ENCODE peak calls at places on chromosomes 13 and 19, in eight cellular contexts. N, L, U, S, J, D, X and A are unnamed samples. For H3K4me1, the result is how much of the 10 kb centered on the place peaks cover.

GRCh38 chr19:7930765-7931164 is 4.8 kb upstream of the CTXN1 start:
- DNase-seq in N (no peak), X (no peak), D (no peak), S (no peak), J (no peak), U (no peak), L (no peak), A (no peak)

GRCh38 chr13:33487575-33488243 is 202.2 kb upstream of the STARD13 start:
- DNase-seq in X (no peak), J (peak), N (peak), S (peak), U (no peak), D (peak), L (no peak), A (no peak)

GRCh38 chr13:48586591-48587103 is 53.8 kb upstream of the RCBTB2 start:
- DNase-seq in S (no peak), X (no peak), J (no peak), U (no peak), D (no peak), L (peak), N (no peak), A (no peak)

GRCh38 chr19:37114001-37114400 is 35.8 kb downstream of the ZNF420 start:
- DNase-seq in S (no peak), X (no peak), U (no peak), L (peak), D (no peak), N (peak), J (no peak), A (no peak)

GRCh38 chr19:3252650-3253049 is 28.2 kb downstream of the CELF5 start:
- DNase-seq in N (no peak), S (no peak), L (no peak), X (no peak), D (no peak), U (no peak), J (no peak), A (no peak)

GRCh38 chr19:50383307-50383851 is 768 bp upstream of the POLD1 start:
- DNase-seq in N (peak), J (no peak), S (no peak), U (no peak), L (no peak), D (no peak), X (no peak), A (no peak)

GRCh38 chr13:110305949-110306339 is 1.0 kb downstream of the COL4A1 start:
- DNase-seq in J (no peak), X (no peak), U (no peak), L (no peak), D (no peak), S (no peak), N (no peak), A (no peak)

GRCh38 chr13:109787135-109787954 is 962 bp upstream of the IRS2 start:
- DNase-seq in J (no peak), U (peak), S (no peak), L (peak), D (no peak), X (no peak), N (peak), A (no peak)

GRCh38 chr13:43316997-43317396 is 293.6 kb downstream of the DNAJC15 start:
- DNase-seq in J (no peak), D (no peak), S (no peak), N (peak), U (peak), L (no peak), X (no peak), A (no peak)

GRCh38 chr19:46634656-46635218 is 1.3 kb downstream of the GNG8 start:
- DNase-seq in L (no peak), J (no peak), D (no peak), X (no peak), S (no peak), U (no peak), N (peak), A (no peak)

GRCh38 chr19:2291185-2291751 is 9.3 kb upstream of the PEAK3 start:
- DNase-seq in S (no peak), N (peak), D (no peak), U (peak), L (no peak), J (no peak), X (no peak), A (no peak)

GRCh38 chr19:948842-949496 is 23.1 kb downstream of the ARID3A start:
- DNase-seq in S (no peak), N (no peak), J (no peak), U (no peak), L (peak), X (no peak), D (no peak), A (no peak)

GRCh38 chr13:103133551-103133950 is 67.3 kb upstream of the SLC10A2 start:
- DNase-seq in D (no peak), S (no peak), L (no peak), X (no peak), J (no peak), N (no peak), U (no peak), A (no peak)

GRCh38 chr13:112605531-112605990 is 17.6 kb upstream of the TUBGCP3 start:
- DNase-seq in J (no peak), L (no peak), N (peak), S (no peak), X (no peak), D (no peak), U (no peak), A (no peak)

GRCh38 chr13:100361504-100361903 is 227.1 kb downstream of the GGACT start:
- DNase-seq in U (no peak), X (no peak), L (no peak), D (no peak), N (no peak), S (no peak), J (no peak), A (no peak)

GRCh38 chr19:46571495-46571894 is 29.6 kb upstream of the CALM3 start:
- DNase-seq in N (peak), L (peak), U (peak), X (peak), J (peak), D (no peak), S (peak), A (no peak)

GRCh38 chr13:34847751-34848150 is 94.3 kb upstream of the NBEA start:
- DNase-seq in N (peak), U (no peak), J (no peak), S (no peak), X (no peak), L (no peak), D (no peak), A (no peak)

GRCh38 chr13:34545461-34545860 is 396.6 kb upstream of the NBEA start:
- DNase-seq in U (no peak), J (no peak), D (no peak), L (no peak), S (no peak), X (no peak), N (no peak), A (no peak)

GRCh38 chr13:102856603-102857002 is 10.8 kb downstream of the ERCC5 start:
- DNase-seq in N (no peak), D (no peak), J (no peak), U (no peak), S (no peak), X (no peak), L (no peak), A (no peak)

GRCh38 chr19:17751103-17751911 is at the start of gene FCHO1:
- DNase-seq in L (peak), J (no peak), U (no peak), N (no peak), X (no peak), S (peak), D (peak), A (no peak)

DNA sequence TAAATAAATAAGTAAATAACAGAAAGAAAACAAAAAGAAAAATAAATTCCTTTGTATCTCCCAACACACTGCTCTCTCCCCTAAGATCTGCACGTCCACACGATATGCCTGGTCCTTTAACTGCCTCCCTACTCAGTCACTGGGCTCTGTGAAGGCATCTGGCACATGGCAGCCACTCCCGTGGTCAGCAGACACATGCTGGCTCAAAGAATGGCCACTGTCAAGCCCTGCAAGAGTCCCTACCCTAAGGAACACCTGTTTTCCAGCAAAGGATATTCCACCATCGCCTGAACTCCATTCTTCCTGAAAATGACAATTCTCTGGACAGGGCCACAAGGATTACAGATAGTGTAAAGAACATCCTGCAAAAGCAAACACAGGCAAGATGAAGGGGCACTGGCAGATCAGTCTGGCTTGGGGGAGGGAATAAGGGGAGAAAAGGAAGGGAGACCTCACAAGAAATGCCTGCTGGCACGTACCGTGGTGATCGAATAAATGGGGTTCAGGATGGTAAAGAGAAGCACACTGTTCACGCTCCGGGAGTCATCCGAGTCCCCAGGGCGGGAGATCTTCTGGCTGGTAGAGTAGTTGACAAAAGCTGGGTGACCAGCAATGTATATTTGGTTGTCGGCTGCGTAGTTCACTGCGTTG is 4.3 kb downstream of the HNRNPL start:
- DNase-seq in D (no peak), X (no peak), J (no peak), U (no peak), L (no peak), S (no peak), N (no peak), A (no peak)
- H3K4me1 ChIP-seq in D (under half), X (under half), J (half or more), U (under half), L (under half), S (half or more), N (under half), A (half or more)

DNA sequence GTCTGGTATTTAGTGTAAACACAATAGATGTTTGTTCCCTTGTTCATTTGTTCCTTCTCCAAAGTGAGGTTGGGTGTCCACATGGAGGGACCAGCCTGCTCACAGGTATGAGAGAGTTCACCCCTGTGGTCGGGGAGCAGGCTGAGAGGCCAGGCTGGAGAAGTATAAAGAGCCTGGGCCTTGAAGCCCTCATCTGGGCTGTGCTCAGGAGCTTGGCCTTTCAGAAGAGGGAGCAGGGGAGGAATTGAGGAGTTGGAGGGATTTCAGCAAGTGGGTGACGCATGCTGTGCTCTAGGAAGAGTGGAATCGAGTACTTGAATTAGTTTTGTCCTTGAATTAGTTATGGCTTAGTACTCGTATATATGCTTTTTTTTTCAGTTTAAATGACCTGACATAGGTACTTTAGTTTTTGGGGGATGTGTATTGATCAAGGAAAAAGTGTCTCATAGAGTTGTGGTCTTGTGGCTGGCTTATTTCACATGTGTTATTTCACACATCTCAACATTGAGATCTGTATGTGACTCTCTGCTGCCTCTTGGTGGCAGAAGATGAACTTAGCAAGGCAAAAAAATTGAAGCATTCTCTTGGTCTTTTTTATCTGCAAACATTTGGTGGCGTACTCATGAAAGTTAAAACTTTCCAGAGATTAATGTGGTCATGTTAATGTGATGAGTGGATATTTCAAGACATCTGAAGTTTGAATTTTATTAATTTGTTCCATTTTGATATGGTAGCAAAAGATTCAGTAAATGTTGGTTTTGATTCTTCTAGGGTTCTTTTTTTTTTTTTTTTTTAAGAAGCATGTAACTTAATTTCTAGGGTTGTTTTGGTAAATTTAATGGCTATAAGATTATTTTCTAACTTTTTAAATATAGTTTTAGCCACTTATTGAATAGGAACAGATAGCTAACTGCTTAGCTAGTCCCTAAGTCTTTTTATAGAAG is 54.3 kb downstream of the SLAIN1 start:
- DNase-seq in L (peak), U (peak), X (peak), S (peak), N (peak), J (peak), D (peak), A (peak)
- TF ChIP-seq REST in L (no peak), U (no peak), X (no peak), S (no peak), N (no peak), J (no peak), D (no peak), A (no peak)

GRCh38 chr13:46178821-46179220 is 3.2 kb downstream of the LCP1 start:
- DNase-seq in X (no peak), N (no peak), D (no peak), J (no peak), S (no peak), U (no peak), L (no peak), A (no peak)
- H3K27ac ChIP-seq in X (no peak), N (no peak), D (peak), J (no peak), S (no peak), U (no peak), L (no peak), A (no peak)

GRCh38 chr13:60152114-60152513 is 11.6 kb downstream of the DIAPH3 start:
- DNase-seq in D (no peak), S (no peak), X (no peak), N (no peak), J (no peak), L (no peak), U (no peak), A (no peak)

GRCh38 chr13:60152904-60153303 is 10.8 kb downstream of the DIAPH3 start:
- DNase-seq in D (no peak), S (no peak), U (no peak), L (no peak), J (no peak), N (no peak), X (no peak), A (no peak)

GRCh38 chr13:60148918-60149317 is 14.8 kb downstream of the DIAPH3 start:
- DNase-seq in U (no peak), J (no peak), S (no peak), L (no peak), N (no peak), D (no peak), X (no peak), A (no peak)

GRCh38 chr13:60147361-60147760 is 16.4 kb downstream of the DIAPH3 start:
- DNase-seq in D (no peak), L (no peak), X (no peak), N (no peak), U (no peak), J (no peak), S (no peak), A (no peak)

GRCh38 chr13:60150538-60150937 is 13.2 kb downstream of the DIAPH3 start:
- DNase-seq in S (no peak), D (no peak), N (no peak), L (no peak), X (no peak), U (no peak), J (no peak), A (no peak)
- H3K4me1 ChIP-seq in S (under half), D (under half), N (under half), L (under half), X (under half), U (under half), J (under half), A (under half)

GRCh38 chr19:10122066-10122465 is 2.4 kb upstream of the EIF3G start:
- DNase-seq in D (no peak), X (no peak), J (no peak), N (no peak), L (no peak), U (no peak), S (no peak), A (no peak)
- TF ChIP-seq REST in D (no peak), X (no peak), J (no peak), N (no peak), L (no peak), U (no peak), S (no peak), A (no peak)

GRCh38 chr19:35107541-35107939 is 8.1 kb upstream of the FXYD3 start:
- DNase-seq in J (peak), N (no peak), L (peak), U (no peak), D (no peak), S (peak), X (peak), A (no peak)

GRCh38 chr19:35105411-35106290 is 10.0 kb upstream of the FXYD3 start:
- DNase-seq in X (no peak), L (peak), S (no peak), J (no peak), U (no peak), N (no peak), D (no peak), A (no peak)

GRCh38 chr19:35106898-35107540 is 8.6 kb upstream of the FXYD3 start:
- DNase-seq in J (no peak), N (no peak), D (no peak), L (no peak), S (no peak), U (no peak), X (no peak), A (no peak)

GRCh38 chr19:35105047-35105410 is 10.6 kb upstream of the FXYD3 start:
- DNase-seq in U (no peak), X (no peak), J (no peak), S (no peak), L (no peak), D (no peak), N (no peak), A (no peak)

DNA sequence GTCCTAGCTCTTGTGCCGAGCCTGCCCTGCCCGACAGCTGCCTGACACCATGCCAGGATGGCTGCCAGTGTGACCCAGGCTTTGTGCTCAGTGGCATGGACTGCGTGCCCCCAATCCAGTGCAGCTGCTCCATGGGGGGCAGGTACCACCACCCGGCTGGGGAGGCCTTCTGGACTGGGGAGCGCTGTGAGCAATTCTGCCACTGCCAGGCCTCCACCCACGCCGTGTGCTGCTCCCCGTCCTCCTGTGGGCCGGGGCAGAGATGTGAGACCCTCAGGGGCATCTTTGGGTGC is 9.4 kb upstream of the FXYD3 start:
- DNase-seq in S (no peak), D (no peak), X (no peak), N (no peak), J (no peak), U (no peak), L (no peak), A (no peak)
- H3K27ac ChIP-seq in S (no peak), D (no peak), X (peak), N (no peak), J (no peak), U (no peak), L (peak), A (no peak)

GRCh38 chr13:40336228-40337221 is 329.9 kb downstream of the FOXO1 start:
- DNase-seq in L (no peak), U (no peak), N (no peak), D (no peak), S (peak), J (peak), X (no peak), A (no peak)
- H3K4me1 ChIP-seq in L (under half), U (under half), N (under half), D (under half), S (half or more), J (under half), X (under half), A (under half)